ENCODE peak calls at places on chromosomes 3 and 15, in ten cellular contexts. U is hypothalamus; D is cardiac fibroblast; O is astrocyte; F is EL; Q is stromal cell of bone marrow; G is fibroblast of mammary gland; I is stimulated activated CD8-positive, alpha-beta memory T cell treated with anti-CD3 and anti-CD28 coated beads, Interleukin-7, amount 100 ng/mL, for 24 hours; R is HTR-8/SVneo; K is NCI-H1092. J is an unnamed sample.

GRCh38 chr3:9211155-9211950 is 38.1 kb downstream of the SRGAP3 start:
- DNase-seq in U (no peak), D (peak), O (peak), F (peak), Q (peak), G (peak), I (no peak), R (no peak), K (no peak), J (peak)

GRCh38 chr3:13433931-13434330 is 13.8 kb upstream of the NUP210 start:
- DNase-seq in U (no peak), D (no peak), O (no peak), F (no peak), Q (no peak), G (no peak), I (no peak), R (no peak), K (no peak), J (no peak)

GRCh38 chr15:92021765-92022164 is 168.3 kb downstream of the SLCO3A1 start:
- DNase-seq in U (no peak), D (no peak), O (no peak), F (no peak), Q (no peak), G (no peak), I (no peak), R (no peak), K (no peak), J (no peak)

GRCh38 chr3:112394008-112394616 is 61.2 kb downstream of the CD200 start:
- DNase-seq in U (no peak), D (peak), O (peak), F (no peak), Q (no peak), G (peak), I (no peak), R (no peak), K (no peak), J (peak)

GRCh38 chr3:48157215-48157840 is 30.9 kb downstream of the CDC25A start:
- DNase-seq in U (no peak), D (peak), O (peak), F (peak), Q (no peak), G (no peak), I (no peak), R (peak), K (no peak), J (no peak)

GRCh38 chr15:25882466-25882865 is 19.3 kb upstream of the ATP10A start:
- DNase-seq in U (no peak), D (no peak), O (no peak), F (no peak), Q (no peak), G (peak), I (no peak), R (no peak), K (no peak), J (peak)

GRCh38 chr15:75763137-75763611 is 50.5 kb upstream of the CSPG4 start:
- DNase-seq in U (no peak), D (no peak), O (no peak), F (no peak), Q (no peak), G (no peak), I (no peak), R (no peak), K (no peak), J (no peak)

GRCh38 chr3:55668359-55668758 is 181.3 kb upstream of the WNT5A start:
- DNase-seq in U (no peak), D (no peak), O (peak), F (peak), Q (no peak), G (no peak), I (no peak), R (peak), K (no peak), J (peak)

GRCh38 chr15:67109141-67110034 is 44.0 kb downstream of the SMAD3 start:
- DNase-seq in U (no peak), D (peak), O (peak), F (peak), Q (peak), G (peak), I (no peak), R (peak), K (no peak), J (peak)

GRCh38 chr3:189082666-189083427 is 88.9 kb upstream of the TPRG1 start:
- DNase-seq in U (no peak), D (no peak), O (no peak), F (no peak), Q (no peak), G (no peak), I (no peak), R (no peak), K (no peak), J (no peak)

GRCh38 chr3:69051796-69052566 is at the start of gene TMF1:
- DNase-seq in U (no peak), D (peak), O (peak), F (peak), Q (peak), G (peak), I (peak), R (peak), K (no peak), J (peak)

GRCh38 chr15:64112077-64112772 is 16.4 kb downstream of the SNX1 start:
- DNase-seq in U (no peak), D (no peak), O (no peak), F (no peak), Q (no peak), G (no peak), I (no peak), R (no peak), K (no peak), J (no peak)

GRCh38 chr3:187130346-187131066 is 8.8 kb downstream of the RPL39L start:
- DNase-seq in U (no peak), D (peak), O (peak), F (peak), Q (no peak), G (peak), I (no peak), R (peak), K (no peak), J (no peak)